ENCODE peak calls at places on chromosome 1, in four cellular contexts. One of them, this sample, is unnamed.

GRCh38 chr1:189787201-189787600 is 690.5 kb downstream of the BRINP3 start:
- DNase-seq in stimulated activated CD8-positive, alpha-beta memory T cell treated with anti-CD3 and anti-CD28 coated beads, Interleukin-4, amount 100 ng/mL, for 48 hours: no peak
- DNase-seq in activated CD4-positive, alpha-beta T cell treated with anti-CD3 and anti-CD28 coated beads for 36 hours: no peak
- DNase-seq in Calu3: no peak
- DNase-seq in this sample: no peak

GRCh38 chr1:27872059-27872801 is at the start of gene THEMIS2:
- DNase-seq in activated CD4-positive, alpha-beta T cell treated with anti-CD3 and anti-CD28 coated beads for 36 hours: peak
- DNase-seq in Calu3: peak
- DNase-seq in stimulated activated CD8-positive, alpha-beta memory T cell treated with anti-CD3 and anti-CD28 coated beads, Interleukin-4, amount 100 ng/mL, for 48 hours: peak
- DNase-seq in this sample: peak

GRCh38 chr1:54557956-54558355 is 9.9 kb downstream of the ACOT11 start:
- DNase-seq in stimulated activated CD8-positive, alpha-beta memory T cell treated with anti-CD3 and anti-CD28 coated beads, Interleukin-4, amount 100 ng/mL, for 48 hours: no peak
- DNase-seq in Calu3: no peak
- DNase-seq in activated CD4-positive, alpha-beta T cell treated with anti-CD3 and anti-CD28 coated beads for 36 hours: no peak
- DNase-seq in this sample: no peak

GRCh38 chr1:189775343-189775742 is 702.3 kb downstream of the BRINP3 start:
- DNase-seq in Calu3: no peak
- DNase-seq in stimulated activated CD8-positive, alpha-beta memory T cell treated with anti-CD3 and anti-CD28 coated beads, Interleukin-4, amount 100 ng/mL, for 48 hours: no peak
- DNase-seq in activated CD4-positive, alpha-beta T cell treated with anti-CD3 and anti-CD28 coated beads for 36 hours: no peak
- DNase-seq in this sample: no peak

GRCh38 chr1:173103006-173103405 is 52.3 kb upstream of the TNFSF18 start:
- DNase-seq in activated CD4-positive, alpha-beta T cell treated with anti-CD3 and anti-CD28 coated beads for 36 hours: no peak
- DNase-seq in Calu3: no peak
- DNase-seq in stimulated activated CD8-positive, alpha-beta memory T cell treated with anti-CD3 and anti-CD28 coated beads, Interleukin-4, amount 100 ng/mL, for 48 hours: no peak
- DNase-seq in this sample: no peak

GRCh38 chr1:54499097-54500029 is 48.7 kb upstream of the ACOT11 start:
- DNase-seq in Calu3: peak
- DNase-seq in stimulated activated CD8-positive, alpha-beta memory T cell treated with anti-CD3 and anti-CD28 coated beads, Interleukin-4, amount 100 ng/mL, for 48 hours: no peak
- DNase-seq in activated CD4-positive, alpha-beta T cell treated with anti-CD3 and anti-CD28 coated beads for 36 hours: peak
- DNase-seq in this sample: peak

GRCh38 chr1:19356266-19356665 is 44.1 kb downstream of the SLC66A1 start:
- DNase-seq in Calu3: no peak
- DNase-seq in stimulated activated CD8-positive, alpha-beta memory T cell treated with anti-CD3 and anti-CD28 coated beads, Interleukin-4, amount 100 ng/mL, for 48 hours: no peak
- DNase-seq in activated CD4-positive, alpha-beta T cell treated with anti-CD3 and anti-CD28 coated beads for 36 hours: no peak
- DNase-seq in this sample: no peak

GRCh38 chr1:71770121-71770520 is 512.2 kb downstream of the NEGR1 start:
- DNase-seq in Calu3: no peak
- DNase-seq in stimulated activated CD8-positive, alpha-beta memory T cell treated with anti-CD3 and anti-CD28 coated beads, Interleukin-4, amount 100 ng/mL, for 48 hours: no peak
- DNase-seq in activated CD4-positive, alpha-beta T cell treated with anti-CD3 and anti-CD28 coated beads for 36 hours: no peak
- DNase-seq in this sample: no peak

GRCh38 chr1:44803312-44804095 is 3.3 kb downstream of the PLK3 start:
- DNase-seq in activated CD4-positive, alpha-beta T cell treated with anti-CD3 and anti-CD28 coated beads for 36 hours: peak
- DNase-seq in stimulated activated CD8-positive, alpha-beta memory T cell treated with anti-CD3 and anti-CD28 coated beads, Interleukin-4, amount 100 ng/mL, for 48 hours: no peak
- DNase-seq in Calu3: no peak
- DNase-seq in this sample: no peak

GRCh38 chr1:154714638-154715037 is 106.7 kb upstream of the ADAR start:
- DNase-seq in stimulated activated CD8-positive, alpha-beta memory T cell treated with anti-CD3 and anti-CD28 coated beads, Interleukin-4, amount 100 ng/mL, for 48 hours: no peak
- DNase-seq in Calu3: peak
- DNase-seq in activated CD4-positive, alpha-beta T cell treated with anti-CD3 and anti-CD28 coated beads for 36 hours: peak
- DNase-seq in this sample: peak

GRCh38 chr1:14924012-14924452 is 229.5 kb upstream of the TMEM51 start:
- DNase-seq in stimulated activated CD8-positive, alpha-beta memory T cell treated with anti-CD3 and anti-CD28 coated beads, Interleukin-4, amount 100 ng/mL, for 48 hours: peak
- DNase-seq in activated CD4-positive, alpha-beta T cell treated with anti-CD3 and anti-CD28 coated beads for 36 hours: peak
- DNase-seq in Calu3: peak
- DNase-seq in this sample: peak

GRCh38 chr1:55869050-55869449 is 653.9 kb upstream of the USP24 start:
- DNase-seq in activated CD4-positive, alpha-beta T cell treated with anti-CD3 and anti-CD28 coated beads for 36 hours: no peak
- DNase-seq in stimulated activated CD8-positive, alpha-beta memory T cell treated with anti-CD3 and anti-CD28 coated beads, Interleukin-4, amount 100 ng/mL, for 48 hours: no peak
- DNase-seq in Calu3: no peak
- DNase-seq in this sample: no peak

GRCh38 chr1:10001016-10001665 is 4.1 kb downstream of the RBP7 start:
- DNase-seq in stimulated activated CD8-positive, alpha-beta memory T cell treated with anti-CD3 and anti-CD28 coated beads, Interleukin-4, amount 100 ng/mL, for 48 hours: no peak
- DNase-seq in Calu3: no peak
- DNase-seq in activated CD4-positive, alpha-beta T cell treated with anti-CD3 and anti-CD28 coated beads for 36 hours: no peak
- DNase-seq in this sample: no peak

GRCh38 chr1:59815892-59816291 is 1.1 kb downstream of the HOOK1 start:
- DNase-seq in stimulated activated CD8-positive, alpha-beta memory T cell treated with anti-CD3 and anti-CD28 coated beads, Interleukin-4, amount 100 ng/mL, for 48 hours: no peak
- DNase-seq in activated CD4-positive, alpha-beta T cell treated with anti-CD3 and anti-CD28 coated beads for 36 hours: no peak
- DNase-seq in Calu3: no peak
- DNase-seq in this sample: no peak

GRCh38 chr1:63442141-63442475 is 74.7 kb downstream of the ALG6 start:
- DNase-seq in activated CD4-positive, alpha-beta T cell treated with anti-CD3 and anti-CD28 coated beads for 36 hours: no peak
- DNase-seq in stimulated activated CD8-positive, alpha-beta memory T cell treated with anti-CD3 and anti-CD28 coated beads, Interleukin-4, amount 100 ng/mL, for 48 hours: no peak
- DNase-seq in Calu3: no peak
- DNase-seq in this sample: no peak

GRCh38 chr1:193176788-193177187 is 9.6 kb downstream of the B3GALT2 start:
- DNase-seq in activated CD4-positive, alpha-beta T cell treated with anti-CD3 and anti-CD28 coated beads for 36 hours: no peak
- DNase-seq in stimulated activated CD8-positive, alpha-beta memory T cell treated with anti-CD3 and anti-CD28 coated beads, Interleukin-4, amount 100 ng/mL, for 48 hours: no peak
- DNase-seq in Calu3: no peak
- DNase-seq in this sample: no peak

GRCh38 chr1:59738591-59739015 is 76.1 kb upstream of the HOOK1 start:
- DNase-seq in stimulated activated CD8-positive, alpha-beta memory T cell treated with anti-CD3 and anti-CD28 coated beads, Interleukin-4, amount 100 ng/mL, for 48 hours: no peak
- DNase-seq in Calu3: peak
- DNase-seq in activated CD4-positive, alpha-beta T cell treated with anti-CD3 and anti-CD28 coated beads for 36 hours: no peak
- DNase-seq in this sample: no peak

GRCh38 chr1:23422313-23422877 is 2.2 kb downstream of the TCEA3 start:
- DNase-seq in activated CD4-positive, alpha-beta T cell treated with anti-CD3 and anti-CD28 coated beads for 36 hours: peak
- DNase-seq in Calu3: no peak
- DNase-seq in stimulated activated CD8-positive, alpha-beta memory T cell treated with anti-CD3 and anti-CD28 coated beads, Interleukin-4, amount 100 ng/mL, for 48 hours: peak
- DNase-seq in this sample: peak

GRCh38 chr1:72284084-72284397 is 1.7 kb upstream of the NEGR1 start:
- DNase-seq in stimulated activated CD8-positive, alpha-beta memory T cell treated with anti-CD3 and anti-CD28 coated beads, Interleukin-4, amount 100 ng/mL, for 48 hours: no peak
- DNase-seq in activated CD4-positive, alpha-beta T cell treated with anti-CD3 and anti-CD28 coated beads for 36 hours: no peak
- DNase-seq in Calu3: no peak
- DNase-seq in this sample: no peak

GRCh38 chr1:226268421-226269124 is 40.4 kb downstream of the LIN9 start:
- DNase-seq in activated CD4-positive, alpha-beta T cell treated with anti-CD3 and anti-CD28 coated beads for 36 hours: no peak
- DNase-seq in stimulated activated CD8-positive, alpha-beta memory T cell treated with anti-CD3 and anti-CD28 coated beads, Interleukin-4, amount 100 ng/mL, for 48 hours: no peak
- DNase-seq in Calu3: no peak
- DNase-seq in this sample: no peak

GRCh38 chr1:966135-966602 is at the start of gene PLEKHN1:
- DNase-seq in activated CD4-positive, alpha-beta T cell treated with anti-CD3 and anti-CD28 coated beads for 36 hours: peak
- DNase-seq in stimulated activated CD8-positive, alpha-beta memory T cell treated with anti-CD3 and anti-CD28 coated beads, Interleukin-4, amount 100 ng/mL, for 48 hours: peak
- DNase-seq in Calu3: peak
- DNase-seq in this sample: peak

GRCh38 chr1:37793773-37794371 is at the start of gene MANEAL:
- DNase-seq in Calu3: peak
- DNase-seq in activated CD4-positive, alpha-beta T cell treated with anti-CD3 and anti-CD28 coated beads for 36 hours: peak
- DNase-seq in stimulated activated CD8-positive, alpha-beta memory T cell treated with anti-CD3 and anti-CD28 coated beads, Interleukin-4, amount 100 ng/mL, for 48 hours: peak
- DNase-seq in this sample: peak

GRCh38 chr1:3073520-3074296 is 4.7 kb downstream of the PRDM16 start:
- DNase-seq in activated CD4-positive, alpha-beta T cell treated with anti-CD3 and anti-CD28 coated beads for 36 hours: no peak
- DNase-seq in stimulated activated CD8-positive, alpha-beta memory T cell treated with anti-CD3 and anti-CD28 coated beads, Interleukin-4, amount 100 ng/mL, for 48 hours: no peak
- DNase-seq in Calu3: no peak
- DNase-seq in this sample: no peak

GRCh38 chr1:181090653-181091126 is 2.2 kb downstream of the IER5 start:
- DNase-seq in activated CD4-positive, alpha-beta T cell treated with anti-CD3 and anti-CD28 coated beads for 36 hours: peak
- DNase-seq in stimulated activated CD8-positive, alpha-beta memory T cell treated with anti-CD3 and anti-CD28 coated beads, Interleukin-4, amount 100 ng/mL, for 48 hours: peak
- DNase-seq in Calu3: no peak
- DNase-seq in this sample: peak

GRCh38 chr1:95384570-95384969 is 150.6 kb downstream of the RWDD3 start:
- DNase-seq in activated CD4-positive, alpha-beta T cell treated with anti-CD3 and anti-CD28 coated beads for 36 hours: peak
- DNase-seq in stimulated activated CD8-positive, alpha-beta memory T cell treated with anti-CD3 and anti-CD28 coated beads, Interleukin-4, amount 100 ng/mL, for 48 hours: peak
- DNase-seq in Calu3: peak
- DNase-seq in this sample: no peak

GRCh38 chr1:37034301-37035013 is at the start of gene GRIK3:
- DNase-seq in Calu3: no peak
- DNase-seq in stimulated activated CD8-positive, alpha-beta memory T cell treated with anti-CD3 and anti-CD28 coated beads, Interleukin-4, amount 100 ng/mL, for 48 hours: no peak
- DNase-seq in activated CD4-positive, alpha-beta T cell treated with anti-CD3 and anti-CD28 coated beads for 36 hours: peak
- DNase-seq in this sample: no peak

GRCh38 chr1:10693497-10694273 is 102.8 kb downstream of the CASZ1 start:
- DNase-seq in stimulated activated CD8-positive, alpha-beta memory T cell treated with anti-CD3 and anti-CD28 coated beads, Interleukin-4, amount 100 ng/mL, for 48 hours: peak
- DNase-seq in Calu3: peak
- DNase-seq in activated CD4-positive, alpha-beta T cell treated with anti-CD3 and anti-CD28 coated beads for 36 hours: peak
- DNase-seq in this sample: peak

GRCh38 chr1:98881911-98882310 is 122.8 kb downstream of the PLPPR5 start:
- DNase-seq in Calu3: no peak
- DNase-seq in activated CD4-positive, alpha-beta T cell treated with anti-CD3 and anti-CD28 coated beads for 36 hours: no peak
- DNase-seq in stimulated activated CD8-positive, alpha-beta memory T cell treated with anti-CD3 and anti-CD28 coated beads, Interleukin-4, amount 100 ng/mL, for 48 hours: no peak
- DNase-seq in this sample: no peak

GRCh38 chr1:175209493-175209921 is 16.9 kb upstream of the KIAA0040 start:
- DNase-seq in Calu3: no peak
- DNase-seq in stimulated activated CD8-positive, alpha-beta memory T cell treated with anti-CD3 and anti-CD28 coated beads, Interleukin-4, amount 100 ng/mL, for 48 hours: no peak
- DNase-seq in activated CD4-positive, alpha-beta T cell treated with anti-CD3 and anti-CD28 coated beads for 36 hours: peak
- DNase-seq in this sample: no peak

GRCh38 chr1:194598098-194598497 is 1411.7 kb upstream of the B3GALT2 start:
- DNase-seq in activated CD4-positive, alpha-beta T cell treated with anti-CD3 and anti-CD28 coated beads for 36 hours: no peak
- DNase-seq in Calu3: no peak
- DNase-seq in stimulated activated CD8-positive, alpha-beta memory T cell treated with anti-CD3 and anti-CD28 coated beads, Interleukin-4, amount 100 ng/mL, for 48 hours: no peak
- DNase-seq in this sample: no peak

GRCh38 chr1:55141295-55141893 is 73.8 kb downstream of the USP24 start:
- DNase-seq in Calu3: no peak
- DNase-seq in activated CD4-positive, alpha-beta T cell treated with anti-CD3 and anti-CD28 coated beads for 36 hours: no peak
- DNase-seq in stimulated activated CD8-positive, alpha-beta memory T cell treated with anti-CD3 and anti-CD28 coated beads, Interleukin-4, amount 100 ng/mL, for 48 hours: no peak
- DNase-seq in this sample: no peak

GRCh38 chr1:48644950-48645605 is 131.6 kb downstream of the BEND5 start:
- DNase-seq in stimulated activated CD8-positive, alpha-beta memory T cell treated with anti-CD3 and anti-CD28 coated beads, Interleukin-4, amount 100 ng/mL, for 48 hours: no peak
- DNase-seq in Calu3: no peak
- DNase-seq in activated CD4-positive, alpha-beta T cell treated with anti-CD3 and anti-CD28 coated beads for 36 hours: no peak
- DNase-seq in this sample: no peak